ENCODE peak calls at places on chromosomes 4 and X, in six cellular contexts. N, S, W, D, H and C are unnamed samples.
A peak's percentile ranks its signal among the peaks of the same experiment; 100 is the strongest.

GRCh38 chr4:83108101-83108861 is 6.2 kb downstream of the PLAC8 start:
- DNase-seq in N (no peak), W (no peak), D (no peak), S (no peak), H (no peak), C (no peak)

GRCh38 chr4:126761947-126762650 is 870.7 kb upstream of the INTU start:
- DNase-seq in H (no peak), W (no peak), S (no peak), D (no peak), N (no peak), C (no peak)

GRCh38 chr4:112889619-112890294 is 159.7 kb upstream of the ANK2 start:
- DNase-seq in S (no peak), D (no peak), H (peak; percentile 88), W (no peak), N (no peak), C (no peak)

GRCh38 chr4:76640252-76640925 is 205.4 kb downstream of the SHROOM3 start:
- DNase-seq in H (no peak), W (no peak), N (peak; percentile 81), D (peak; percentile 44), S (no peak), C (peak; percentile 41)

GRCh38 chrX:13699183-13699826 is 10.4 kb downstream of the RAB9A start:
- DNase-seq in D (no peak), S (no peak), H (peak; percentile 34), N (no peak), W (no peak), C (no peak)

GRCh38 chr4:145722561-145722960 is 42.6 kb downstream of the C4orf51 start:
- DNase-seq in N (no peak), H (no peak), S (no peak), D (no peak), W (no peak), C (no peak)

GRCh38 chr4:39631700-39632079 is 7.0 kb downstream of the SMIM14 start:
- DNase-seq in D (no peak), W (no peak), N (no peak), H (no peak), S (peak; percentile 71), C (no peak)

GRCh38 chr4:139887962-139888735 is 222.5 kb downstream of the MGST2 start:
- DNase-seq in W (no peak), D (no peak), N (peak; percentile 34), S (no peak), H (no peak), C (no peak)

GRCh38 chrX:116204947-116205346 is 34.4 kb downstream of the AGTR2 start:
- DNase-seq in N (no peak), S (peak; percentile 0), W (peak; percentile 0), D (no peak), H (peak; percentile 8), C (no peak)

GRCh38 chr4:123162859-123163258 is 233.7 kb upstream of the SPRY1 start:
- DNase-seq in N (no peak), S (no peak), W (no peak), H (no peak), D (no peak), C (no peak)

GRCh38 chrX:16826207-16826606 is 39.9 kb downstream of the TXLNG start:
- DNase-seq in N (no peak), S (peak; percentile 45), W (peak; percentile 41), H (peak; percentile 52), D (no peak), C (no peak)

GRCh38 chr4:24768006-24768405 is 27.4 kb upstream of the SOD3 start:
- DNase-seq in W (no peak), H (no peak), N (no peak), S (no peak), D (no peak), C (no peak)

GRCh38 chrX:16586371-16587112 is 63.4 kb upstream of the S100G start:
- DNase-seq in D (no peak), S (no peak), N (no peak), W (no peak), H (no peak), C (no peak)

GRCh38 chr4:129371901-129372300 is 275.9 kb downstream of the C4orf33 start:
- DNase-seq in W (no peak), D (no peak), H (peak; percentile 2), S (no peak), N (no peak), C (no peak)

GRCh38 chrX:40055495-40055894 is 42.3 kb downstream of the BCOR start:
- DNase-seq in D (no peak), H (no peak), S (no peak), W (no peak), N (no peak), C (no peak)

GRCh38 chrX:69137371-69137881 is 27.8 kb downstream of the PJA1 start:
- DNase-seq in H (peak; percentile 71), N (no peak), D (no peak), W (no peak), S (no peak), C (no peak)
- H3K4me3 ChIP-seq in H (no peak overlapping the region), N (no peak overlapping the region), D (no peak overlapping the region), W (no peak overlapping the region), S (no peak overlapping the region), C (no peak overlapping the region)

DNA sequence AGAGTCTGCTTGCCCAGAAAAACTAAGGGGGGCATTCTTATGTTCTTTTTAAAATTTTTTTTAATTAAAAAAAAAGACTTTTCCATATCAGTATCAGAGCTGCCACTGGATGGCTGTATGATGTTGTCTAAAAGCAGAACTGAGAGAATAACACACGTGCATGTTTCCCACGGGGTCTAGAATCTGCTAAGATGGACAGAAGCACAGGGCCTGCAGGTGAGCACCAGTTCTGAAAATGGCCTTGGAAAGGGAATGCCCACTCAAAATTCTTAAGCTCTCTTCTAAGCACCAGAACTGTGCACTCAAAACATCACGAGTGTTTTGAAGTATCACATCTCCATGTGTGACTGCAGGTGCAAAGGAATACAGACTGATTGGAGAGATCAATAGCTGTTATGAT is 61.1 kb downstream of the ARAP2 start:
- DNase-seq in S (peak; percentile 41), W (no peak), H (no peak), N (no peak), D (no peak), C (no peak)
- H3K4me3 ChIP-seq in S (no peak overlapping the region), W (no peak overlapping the region), H (no peak overlapping the region), N (no peak overlapping the region), D (no peak overlapping the region), C (no peak overlapping the region)

GRCh38 chr4:125359363-125359762 is 44.6 kb downstream of the FAT4 start:
- DNase-seq in W (no peak), S (no peak), D (no peak), N (no peak), H (no peak), C (no peak)
- H3K4me3 ChIP-seq in W (no peak overlapping the region), S (no peak overlapping the region), D (no peak overlapping the region), N (no peak overlapping the region), H (no peak overlapping the region), C (no peak overlapping the region)

DNA sequence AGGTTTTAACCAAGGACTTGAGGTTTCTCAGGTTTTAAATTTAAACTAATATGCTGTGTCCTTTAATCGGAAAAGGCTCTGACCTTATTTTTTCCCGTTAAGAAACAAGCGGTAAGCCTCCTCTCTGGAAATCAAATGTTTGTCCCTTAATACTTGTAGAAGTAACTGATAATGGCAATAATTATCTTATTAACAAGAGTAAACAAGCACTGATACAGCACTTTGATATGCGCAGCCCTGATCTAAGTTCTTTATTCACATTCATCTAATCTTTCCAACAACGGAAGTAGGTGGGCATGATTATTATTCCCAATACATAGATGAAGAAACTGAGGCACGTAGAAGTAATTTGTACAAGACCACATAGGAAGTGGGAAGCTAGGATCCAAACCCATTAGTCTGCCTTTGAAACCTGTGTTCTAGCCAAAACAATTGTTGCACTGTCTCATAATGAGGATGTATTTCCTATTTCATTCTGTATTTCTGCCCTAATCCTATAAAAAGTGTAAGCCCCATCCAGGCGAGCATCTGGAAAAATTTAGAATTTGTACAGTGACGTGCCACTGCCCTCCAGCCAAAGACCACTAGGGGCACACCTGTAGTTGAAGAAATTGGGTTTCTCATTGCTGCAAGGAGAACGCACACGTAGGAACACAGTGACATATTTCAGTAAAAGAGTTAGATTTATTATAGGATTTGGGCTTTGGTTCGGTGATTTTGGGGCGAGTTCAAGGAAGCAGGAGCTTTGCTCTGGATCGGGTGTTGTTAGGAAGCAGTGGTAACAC is 605 bp downstream of the CXorf58 start:
- DNase-seq in W (no peak), H (no peak), S (peak; percentile 61), D (peak; percentile 21), N (no peak), C (no peak)
- H3K4me3 ChIP-seq in W (peak overlapping the region; percentile 82), H (peak overlapping the region; percentile 22), S (peak overlapping the region; percentile 89), D (peak overlapping the region; percentile 46), N (no peak overlapping the region), C (peak overlapping the region; percentile 79)

GRCh38 chr4:1711055-1711905 is 839 bp downstream of the SLBP start:
- DNase-seq in S (peak; percentile 59), N (peak; percentile 49), H (peak; percentile 75), D (peak; percentile 61), W (no peak), C (no peak)
- H3K4me3 ChIP-seq in S (peak overlapping the region; percentile 86), N (peak overlapping the region; percentile 72), H (peak overlapping the region; percentile 83), D (peak overlapping the region; percentile 61), W (peak overlapping the region; percentile 85), C (peak overlapping the region; percentile 71)